ENCODE peak calls at places on chromosomes 16 and 17, in four cellular contexts. T is caudate nucleus; N is NCI-H1092; Q is stimulated activated CD4-positive, alpha-beta T cell treated with anti-CD3 and anti-CD28 coated beads, Interleukin-4, amount 100 ng/mL, for 4 hours. I is an unnamed sample.

GRCh38 chr17:15291674-15292361 is 26.7 kb upstream of the PMP22 start:
- DNase-seq in N (no peak), Q (no peak), T (no peak), I (no peak)

GRCh38 chr16:8894736-8895334 is 12.7 kb downstream of the LITAFD start:
- DNase-seq in T (no peak), Q (no peak), N (no peak), I (no peak)

GRCh38 chr17:3544365-3544764 is 13.2 kb downstream of the TRPV3 start:
- DNase-seq in N (no peak), Q (no peak), T (no peak), I (no peak)

GRCh38 chr17:63277629-63278028 is 168.5 kb downstream of the CYB561 start:
- DNase-seq in N (no peak), T (no peak), Q (no peak), I (no peak)

GRCh38 chr16:66049865-66050264 is 316.6 kb upstream of the CDH5 start:
- DNase-seq in T (no peak), N (no peak), Q (no peak), I (no peak)

GRCh38 chr17:31580331-31581021 is 189.0 kb downstream of the RAB11FIP4 start:
- DNase-seq in T (no peak), Q (no peak), N (no peak), I (no peak)

GRCh38 chr16:63945805-63946204 is 1176.1 kb downstream of the CDH11 start:
- DNase-seq in T (no peak), Q (no peak), N (no peak), I (no peak)

GRCh38 chr16:56689171-56689570 is 6.9 kb downstream of the MT1X start:
- DNase-seq in N (no peak), Q (no peak), T (no peak), I (no peak)

GRCh38 chr17:28745777-28746473 is 2.1 kb downstream of the TRAF4 start:
- DNase-seq in N (no peak), T (no peak), Q (no peak), I (no peak)

GRCh38 chr17:82212331-82213250 is at the start of gene CCDC57:
- DNase-seq in N (peak), Q (peak), T (peak), I (peak)

GRCh38 chr16:3095869-3096268 is 3.2 kb downstream of the ZSCAN10 start:
- DNase-seq in N (no peak), T (no peak), Q (no peak), I (peak)

GRCh38 chr17:57228921-57229320 is 27.4 kb upstream of the MSI2 start:
- DNase-seq in N (no peak), T (no peak), Q (no peak), I (no peak)

GRCh38 chr16:49654425-49654824 is 201.5 kb downstream of the ZNF423 start:
- DNase-seq in T (no peak), Q (no peak), N (no peak), I (no peak)

GRCh38 chr16:56866955-56867830 is 2.2 kb downstream of the SLC12A3 start:
- DNase-seq in T (no peak), Q (peak), N (peak), I (peak)

GRCh38 chr17:67390646-67391480 is 13.8 kb downstream of the PITPNC1 start:
- DNase-seq in N (peak), Q (peak), T (peak), I (no peak)

GRCh38 chr16:87780385-87780989 is 14.7 kb upstream of the KLHDC4 start:
- DNase-seq in N (peak), T (no peak), Q (peak), I (no peak)

GRCh38 chr17:74016504-74016903 is 187.0 kb upstream of the RPL38 start:
- DNase-seq in Q (no peak), T (no peak), N (no peak), I (no peak)

GRCh38 chr17:45147581-45148182 is 593 bp upstream of the HEXIM1 start:
- DNase-seq in T (peak), Q (peak), N (peak), I (peak)

GRCh38 chr16:50316102-50316847 is 49.9 kb downstream of the ADCY7 start:
- DNase-seq in Q (no peak), T (peak), N (no peak), I (no peak)

GRCh38 chr17:12940699-12941098 is 77.1 kb downstream of the ELAC2 start:
- DNase-seq in T (no peak), Q (no peak), N (no peak), I (no peak)

GRCh38 chr17:77326636-77327035 is 185.9 kb downstream of the SEC14L1 start:
- DNase-seq in N (no peak), T (no peak), Q (no peak), I (no peak)

GRCh38 chr16:23877107-23878070 is 41.6 kb downstream of the PRKCB start:
- DNase-seq in T (no peak), N (no peak), Q (no peak), I (no peak)

GRCh38 chr16:57301126-57301817 is 16.8 kb upstream of the PLLP start:
- DNase-seq in T (peak), N (no peak), Q (no peak), I (no peak)

GRCh38 chr17:7440113-7440822 is 956 bp downstream of the FGF11 start:
- DNase-seq in Q (peak), N (peak), T (no peak), I (no peak)

GRCh38 chr17:31824771-31825360 is 34.2 kb downstream of the COPRS start:
- DNase-seq in T (no peak), N (no peak), Q (no peak), I (no peak)

GRCh38 chr17:1455748-1456599 is at the start of gene CRK:
- DNase-seq in T (peak), Q (peak), N (peak), I (peak)

GRCh38 chr16:6481894-6482293 is 850.8 kb upstream of the RBFOX1 start:
- DNase-seq in N (no peak), Q (no peak), T (no peak), I (no peak)

GRCh38 chr17:3688852-3689261 is 7.1 kb downstream of the P2RX5 start:
- DNase-seq in T (no peak), N (no peak), Q (no peak), I (no peak)

GRCh38 chr16:78879046-78879445 is 721.5 kb downstream of the MAF start:
- DNase-seq in N (no peak), T (no peak), Q (no peak), I (no peak)

GRCh38 chr17:40341808-40342574 is 22.5 kb downstream of the GJD3 start:
- DNase-seq in N (peak), Q (no peak), T (no peak), I (peak)

GRCh38 chr17:59561042-59561441 is 4.4 kb upstream of the DHX40 start:
- DNase-seq in T (no peak), Q (no peak), N (no peak), I (no peak)

GRCh38 chr17:80520810-80521209 is 23.8 kb upstream of the RPTOR start:
- DNase-seq in Q (no peak), T (no peak), N (no peak), I (no peak)

GRCh38 chr16:86515420-86515779 is 5.1 kb downstream of the FOXF1 start:
- DNase-seq in Q (no peak), T (no peak), N (no peak), I (no peak)

GRCh38 chr16:66278111-66278531 is 88.4 kb upstream of the CDH5 start:
- DNase-seq in T (no peak), Q (no peak), N (no peak), I (no peak)

GRCh38 chr17:6710317-6710716 is 2.9 kb downstream of the SLC13A5 start:
- DNase-seq in T (no peak), Q (no peak), N (no peak), I (no peak)

GRCh38 chr16:29962344-29962994 is 590 bp downstream of the TMEM219 start:
- DNase-seq in Q (no peak), T (no peak), N (no peak), I (peak)

I was measured in frontal cortex.